ENCODE peak calls at places on chromosomes 3 and 15, in five cellular contexts. N is EH; H is GM20000; S is stimulated activated CD4-positive, alpha-beta T cell treated with anti-CD3 and anti-CD28 coated beads, Interleukin-2, amount 100 ng/mL, for 24 hours; D is MV-4-11. W is an unnamed sample.
A peak's percentile ranks its signal among the peaks of the same experiment; 100 is the strongest.

GRCh38 chr3:150317469-150317868 is 90.6 kb upstream of the TSC22D2 start:
- DNase-seq in N (no peak), H (no peak), S (no peak), D (no peak), W (no peak)

GRCh38 chr3:175192536-175192935 is 333.4 kb downstream of the NAALADL2 start:
- DNase-seq in N (no peak), H (no peak), S (no peak), D (no peak), W (no peak)

GRCh38 chr3:76470285-76470684 is 569.6 kb upstream of the ROBO2 start:
- DNase-seq in N (peak; percentile 9), H (no peak), S (no peak), D (peak; percentile 71), W (no peak)

GRCh38 chr3:126395846-126396513 is 1.3 kb downstream of the CFAP100 start:
- DNase-seq in N (no peak), H (no peak), S (no peak), D (no peak), W (no peak)

GRCh38 chr3:15440891-15441290 is 13.5 kb downstream of the EAF1 start:
- DNase-seq in N (no peak), H (no peak), S (no peak), D (peak; percentile 89), W (no peak)

GRCh38 chr3:187165144-187165543 is 25.8 kb upstream of the RPL39L start:
- DNase-seq in N (peak; percentile 67), H (peak; percentile 49), S (peak; percentile 35), D (peak; percentile 52), W (peak; percentile 5)

GRCh38 chr15:32735948-32736347 is 18.1 kb downstream of the GREM1 start:
- DNase-seq in N (peak; percentile 42), H (no peak), S (no peak), D (no peak), W (no peak)

GRCh38 chr3:59641169-59641914 is 591.5 kb upstream of the CFAP20DC start:
- DNase-seq in N (peak; percentile 2), H (no peak), S (no peak), D (no peak), W (no peak)

GRCh38 chr15:99369250-99369649 is 118.0 kb downstream of the LRRC28 start:
- DNase-seq in N (no peak), H (no peak), S (no peak), D (peak; percentile 50), W (no peak)

W was measured in stimulated activated naive B cell treated with anti-CD40 and anti-IgM and Interleukin-4, amounts not matched to agents 10 μg/mL and 1 μg/mL and 100 μg/mL, for 72 hours.